ENCODE peak calls at places on chromosomes 4 and X, in nine cellular contexts. Q is kidney, L is neural progenitor cell, S is SK-N-SH, K is fibroblast of lung, O is IMR-90, M is SK-N-MC, N is MM.1S, X is PC-3. I is an unnamed sample.

GRCh38 chr4:76634239-76634638 is 199.2 kb downstream of the SHROOM3 start:
- DNase-seq in Q (no peak), L (no peak), N (no peak), O (peak), M (no peak), K (peak), X (peak), S (no peak), I (no peak)

GRCh38 chrX:97026406-97026805 is 142.7 kb downstream of the RPA4 start:
- DNase-seq in K (peak), X (peak), S (peak), M (no peak), O (peak), N (peak), L (peak), Q (no peak), I (no peak)

GRCh38 chr4:156475322-156475721 is 496.3 kb downstream of the PDGFC start:
- DNase-seq in M (peak), Q (no peak), O (peak), S (peak), X (peak), K (peak), L (peak), N (peak), I (no peak)

GRCh38 chr4:175951794-175952193 is 113.8 kb upstream of the WDR17 start:
- DNase-seq in Q (no peak), N (no peak), S (no peak), M (no peak), L (no peak), X (peak), O (peak), K (peak), I (no peak)

GRCh38 chr4:113008726-113009125 is 40.7 kb upstream of the ANK2 start:
- DNase-seq in Q (no peak), K (no peak), M (no peak), L (peak), X (no peak), O (no peak), N (no peak), S (no peak), I (no peak)

GRCh38 chrX:18890724-18891560 is 93.0 kb downstream of the PHKA2 start:
- DNase-seq in Q (no peak), X (no peak), N (no peak), O (no peak), K (no peak), M (no peak), S (no peak), L (no peak), I (no peak)

GRCh38 chrX:68114573-68115199 is 318.6 kb downstream of the OPHN1 start:
- DNase-seq in K (peak), O (peak), S (no peak), N (peak), L (no peak), X (peak), Q (no peak), M (no peak), I (peak)

GRCh38 chr4:80069108-80069836 is 3.8 kb downstream of the ANTXR2 start:
- DNase-seq in O (peak), Q (no peak), M (no peak), L (no peak), X (peak), K (peak), N (no peak), S (no peak), I (no peak)

GRCh38 chr4:185210102-185210981 is 944 bp downstream of the SNX25 start:
- DNase-seq in O (peak), X (peak), S (peak), Q (peak), L (peak), M (no peak), N (peak), K (peak), I (peak)

GRCh38 chr4:103498161-103499070 is 221.4 kb downstream of the TACR3 start:
- DNase-seq in L (no peak), O (peak), X (peak), M (no peak), N (no peak), Q (no peak), K (peak), S (no peak), I (no peak)

GRCh38 chr4:5204781-5205180 is 153.5 kb downstream of the STK32B start:
- DNase-seq in N (no peak), L (no peak), O (no peak), Q (no peak), X (peak), K (no peak), M (no peak), S (no peak), I (peak)

GRCh38 chr4:176988226-176988625 is 195.5 kb upstream of the VEGFC start:
- DNase-seq in N (no peak), M (no peak), L (no peak), Q (no peak), O (peak), K (peak), X (peak), S (no peak), I (no peak)

GRCh38 chrX:51694254-51694653 is 11.6 kb upstream of the CENPVL2 start:
- DNase-seq in Q (peak), L (no peak), M (no peak), O (no peak), N (no peak), S (no peak), K (no peak), X (no peak), I (no peak)

GRCh38 chr4:172481802-172482508 is 668.8 kb downstream of the GALNTL6 start:
- DNase-seq in M (no peak), Q (peak), N (no peak), K (no peak), S (no peak), L (no peak), O (no peak), X (no peak), I (no peak)

GRCh38 chr4:184265566-184266351 is 48.1 kb upstream of the ENPP6 start:
- DNase-seq in M (no peak), N (peak), K (peak), L (no peak), S (no peak), O (peak), X (peak), Q (no peak), I (no peak)

GRCh38 chrX:37926700-37927099 is 79.3 kb upstream of the DYNLT3 start:
- DNase-seq in L (peak), S (peak), M (no peak), X (peak), K (peak), O (peak), Q (no peak), N (peak), I (no peak)

GRCh38 chrX:41750720-41751119 is 26.7 kb downstream of the GPR82 start:
- DNase-seq in O (no peak), X (no peak), S (no peak), K (no peak), M (no peak), L (no peak), Q (no peak), N (no peak), I (no peak)

GRCh38 chrX:97389761-97390192 is 506.1 kb downstream of the RPA4 start:
- DNase-seq in L (no peak), S (no peak), X (peak), N (no peak), O (peak), M (no peak), Q (no peak), K (peak), I (no peak)

DNA sequence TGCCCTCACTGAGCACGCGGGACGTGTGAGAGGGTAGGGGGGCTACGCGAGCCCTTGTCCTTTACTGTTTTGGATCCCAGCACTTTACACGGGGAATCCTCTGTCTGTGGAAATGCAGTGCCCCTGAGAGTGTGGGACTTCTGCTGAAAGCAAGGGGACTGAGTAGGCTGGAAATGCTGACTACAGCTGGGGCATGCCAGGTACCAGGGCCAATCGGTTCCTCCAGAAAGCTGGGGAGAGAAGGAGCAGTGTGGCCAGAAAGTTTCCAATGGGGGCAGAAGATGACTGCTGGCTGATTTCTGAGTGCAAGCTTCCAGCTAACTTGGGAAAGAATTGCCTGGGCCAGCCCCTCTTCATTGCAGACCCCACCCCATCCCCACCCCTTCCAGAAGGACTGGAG is 1.5 kb downstream of the NHSL2 start:
- DNase-seq in N (no peak), L (peak), S (no peak), K (no peak), O (no peak), M (no peak), X (no peak), Q (no peak), I (no peak)
- H3K4me3 ChIP-seq in N (peak), L (peak), S (no peak), K (peak), O (no peak), M (no peak), X (no peak), Q (no peak), I (no peak)

DNA sequence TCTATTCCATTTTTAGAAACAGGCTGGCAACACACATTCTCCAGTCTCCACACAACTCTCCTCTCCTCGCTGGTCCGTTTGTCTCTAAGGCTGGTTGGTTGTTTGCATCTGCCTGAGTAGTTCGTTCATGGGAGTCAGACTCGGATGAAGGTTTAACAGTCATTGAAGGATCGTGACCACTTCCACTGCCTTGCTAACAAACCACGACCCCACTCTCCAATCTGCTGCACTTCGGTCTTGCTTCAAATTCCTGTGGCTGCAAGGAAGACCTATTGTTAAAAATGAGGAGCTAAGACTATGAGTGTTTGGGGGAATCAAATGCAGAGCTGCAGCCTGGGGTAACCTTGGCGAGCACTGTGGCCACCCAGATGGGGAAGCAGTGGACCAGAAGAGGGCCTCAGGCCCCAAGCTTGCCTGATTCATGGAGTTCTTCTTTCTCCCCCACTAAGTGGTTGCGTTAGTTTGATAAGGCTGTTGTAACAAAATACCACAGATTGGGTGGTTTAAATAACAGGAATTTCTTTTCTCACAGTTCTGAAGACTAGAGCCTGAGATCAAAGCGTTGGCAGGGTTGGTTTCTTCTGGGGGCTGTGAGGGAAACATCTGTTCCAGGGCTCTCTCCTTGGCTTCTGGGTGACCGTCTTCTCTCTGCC is 105.6 kb upstream of the GATB start:
- DNase-seq in S (no peak), L (no peak), Q (no peak), O (no peak), M (no peak), K (peak), X (no peak), N (no peak), I (no peak)
- H3K9ac ChIP-seq in S (no peak), L (no peak), Q (no peak), O (no peak), M (no peak), K (no peak), X (no peak), N (no peak), I (no peak)

GRCh38 chr4:680565-680930 is 6.2 kb downstream of the MYL5 start:
- DNase-seq in O (no peak), S (peak), N (no peak), X (peak), L (no peak), Q (peak), M (no peak), K (no peak), I (no peak)
- H3K4me3 ChIP-seq in O (no peak), S (peak), N (no peak), X (peak), L (peak), Q (peak), M (no peak), K (peak), I (peak)

GRCh38 chrX:1170243-1170642 is 42.2 kb downstream of the CRLF2 start:
- DNase-seq in O (no peak), L (peak), X (no peak), Q (no peak), M (no peak), S (no peak), N (no peak), K (no peak), I (no peak)

GRCh38 chrX:1167918-1168481 is 44.4 kb downstream of the CRLF2 start:
- DNase-seq in N (no peak), S (no peak), L (no peak), Q (no peak), O (no peak), M (no peak), K (no peak), X (no peak), I (no peak)

GRCh38 chrX:1169198-1169597 is 43.3 kb downstream of the CRLF2 start:
- DNase-seq in X (no peak), N (no peak), S (no peak), Q (no peak), O (no peak), L (no peak), K (no peak), M (no peak), I (no peak)

GRCh38 chrX:1167466-1167865 is 45.0 kb downstream of the CRLF2 start:
- DNase-seq in K (no peak), M (no peak), L (no peak), Q (no peak), S (no peak), N (no peak), X (no peak), O (no peak), I (no peak)

DNA sequence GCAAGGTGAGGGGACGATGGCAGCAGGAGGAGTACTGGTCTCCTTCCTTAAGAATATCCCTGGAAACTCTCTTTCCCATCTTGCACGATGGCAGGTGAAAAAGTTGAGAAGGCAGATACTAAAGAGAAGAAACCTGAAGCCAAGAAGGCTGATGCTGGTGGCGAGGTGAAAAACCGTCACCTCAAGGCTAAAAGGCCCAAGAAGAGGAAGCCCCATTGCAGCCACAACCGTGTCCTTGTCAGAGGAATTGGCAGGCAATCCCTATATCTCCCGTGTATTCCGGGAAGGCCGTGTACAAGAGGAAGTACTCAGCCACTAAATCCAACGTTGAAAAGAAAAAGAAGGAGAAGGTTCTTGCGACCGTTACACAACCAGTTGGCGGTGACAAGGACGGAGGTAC is 40.0 kb downstream of the CRLF2 start:
- DNase-seq in K (no peak), O (no peak), X (no peak), S (no peak), N (no peak), M (no peak), Q (no peak), L (no peak), I (no peak)
- H3K9ac ChIP-seq in K (no peak), O (no peak), X (no peak), S (no peak), N (peak), M (no peak), Q (no peak), L (no peak), I (no peak)

GRCh38 chr4:53591372-53591892 is at the start of gene LNX1:
- DNase-seq in S (no peak), N (peak), X (peak), L (peak), O (no peak), Q (peak), M (no peak), K (no peak), I (peak)
- H3K4me3 ChIP-seq in S (no peak), N (peak), X (peak), L (peak), O (no peak), Q (peak), M (no peak), K (no peak), I (peak)

GRCh38 chr4:128831526-128832252 is 22.2 kb downstream of the JADE1 start:
- DNase-seq in X (no peak), S (peak), O (peak), Q (no peak), L (peak), N (no peak), K (peak), M (no peak), I (no peak)
- H3K9ac ChIP-seq in X (no peak), S (no peak), O (peak), Q (no peak), L (no peak), N (no peak), K (no peak), M (no peak), I (no peak)

GRCh38 chr4:78543424-78544238 is 7.9 kb upstream of the ANXA3 start:
- DNase-seq in X (peak), L (no peak), N (no peak), M (no peak), K (peak), Q (no peak), S (no peak), O (no peak), I (no peak)

GRCh38 chr4:78544681-78545080 is 6.9 kb upstream of the ANXA3 start:
- DNase-seq in O (peak), M (no peak), N (no peak), L (no peak), Q (no peak), K (no peak), S (no peak), X (no peak), I (no peak)

GRCh38 chr4:78542373-78542772 is 9.2 kb upstream of the ANXA3 start:
- DNase-seq in N (no peak), X (peak), Q (no peak), K (peak), O (peak), S (no peak), M (no peak), L (no peak), I (no peak)

DNA sequence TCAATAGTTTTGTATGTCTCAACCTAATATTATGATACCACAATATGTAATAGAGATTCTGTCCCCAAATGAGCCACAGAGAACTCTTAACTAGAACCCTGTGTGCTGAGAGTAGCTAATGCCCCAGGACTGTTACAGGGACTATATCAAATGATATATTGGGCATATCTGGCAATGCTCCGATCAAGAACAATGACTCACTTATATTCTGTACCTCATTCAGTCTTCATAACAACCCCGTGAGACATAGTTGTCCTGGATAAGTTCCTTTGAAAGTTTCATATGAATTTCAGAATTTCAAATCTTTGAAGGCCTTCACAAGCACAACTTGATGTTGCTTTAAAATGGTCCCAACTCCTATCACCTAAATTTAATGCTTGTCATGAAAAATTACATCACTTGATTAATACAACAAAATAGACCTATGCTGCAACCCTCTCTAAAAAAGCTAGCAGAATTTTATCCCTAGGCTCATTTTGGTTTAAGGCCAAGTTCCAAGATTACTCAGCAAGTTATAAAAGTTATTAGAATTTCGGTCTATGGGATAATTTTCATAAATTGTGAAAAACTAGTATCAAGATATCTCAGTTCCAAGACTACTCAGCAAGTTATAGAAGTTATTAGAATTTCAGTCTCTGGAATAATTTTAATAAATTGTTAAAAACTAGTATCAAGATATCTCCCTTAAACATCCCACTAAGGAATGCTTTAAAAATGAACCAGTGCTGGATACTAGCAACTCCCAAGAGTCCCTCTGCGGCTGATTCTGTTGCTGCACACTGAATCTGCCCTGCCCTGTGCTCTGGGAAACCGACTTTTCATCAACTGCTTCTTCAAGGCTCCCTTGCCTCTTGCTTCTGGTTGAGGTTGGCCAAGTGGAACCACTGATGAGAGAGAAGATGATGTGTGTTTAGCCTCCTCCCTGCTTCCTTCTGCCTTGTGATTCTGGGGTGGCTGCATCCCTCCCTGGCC is 6.0 kb upstream of the ANXA3 start:
- DNase-seq in S (no peak), M (no peak), K (peak), O (peak), Q (no peak), L (no peak), N (no peak), X (peak), I (no peak)
- H3K4me3 ChIP-seq in S (no peak), M (no peak), K (no peak), O (no peak), Q (no peak), L (no peak), N (no peak), X (no peak), I (no peak)